ENCODE peak calls at places on chromosome 13, in six cellular contexts. P is HepG2, C is transverse colon, H is GM12878, O is A549, E is ovary. I is an unnamed sample.

GRCh38 chr13:25247345-25247744 is 39.9 kb downstream of the MTMR6 start:
- DNase-seq in H (no peak), O (no peak), P (no peak), C (no peak), E (no peak), I (no peak)

GRCh38 chr13:51502206-51502651 is 49.4 kb upstream of the INTS6 start:
- DNase-seq in H (peak), E (no peak), O (no peak), C (no peak), P (no peak), I (no peak)

GRCh38 chr13:99258210-99258860 is at the start of gene GPR18:
- DNase-seq in P (no peak), H (peak), E (no peak), O (no peak), C (no peak), I (no peak)

GRCh38 chr13:95553271-95553588 is 710 bp downstream of the CLDN10 start:
- DNase-seq in O (no peak), C (no peak), H (no peak), E (no peak), P (no peak), I (no peak)

GRCh38 chr13:100808330-100808729 is 133.7 kb upstream of the TMTC4 start:
- DNase-seq in E (no peak), H (no peak), C (no peak), P (peak), O (no peak), I (no peak)

GRCh38 chr13:26022538-26023292 is 29.1 kb downstream of the SHISA2 start:
- DNase-seq in O (no peak), C (no peak), H (no peak), P (no peak), E (no peak), I (no peak)

GRCh38 chr13:46492946-46493345 is 60.0 kb upstream of the LRCH1 start:
- DNase-seq in E (no peak), P (peak), C (no peak), H (no peak), O (peak), I (peak)

GRCh38 chr13:42363941-42364612 is 92.1 kb downstream of the AKAP11 start:
- DNase-seq in C (no peak), P (no peak), H (no peak), E (no peak), O (peak), I (no peak)

GRCh38 chr13:95704510-95704909 is 27.6 kb downstream of the DNAJC3 start:
- DNase-seq in H (no peak), E (no peak), P (no peak), O (peak), C (no peak), I (no peak)

GRCh38 chr13:67094952-67095351 is 135.2 kb downstream of the PCDH9 start:
- DNase-seq in H (no peak), C (no peak), E (no peak), P (no peak), O (no peak), I (no peak)

GRCh38 chr13:32428581-32429072 is 697 bp upstream of the N4BP2L1 start:
- DNase-seq in O (no peak), C (no peak), E (no peak), P (no peak), H (no peak), I (peak)

GRCh38 chr13:90640976-90641375 is 706.5 kb upstream of the MIR17HG start:
- DNase-seq in C (no peak), O (no peak), H (no peak), P (no peak), E (no peak), I (no peak)

GRCh38 chr13:26629260-26629659 is 71.8 kb downstream of the WASF3 start:
- DNase-seq in P (peak), C (no peak), H (no peak), O (no peak), E (no peak), I (no peak)

GRCh38 chr13:74305876-74306275 is 171.7 kb upstream of the KLF12 start:
- DNase-seq in O (no peak), C (no peak), H (no peak), E (no peak), P (no peak), I (no peak)

GRCh38 chr13:69524459-69525155 is 583.0 kb upstream of the ATXN8OS start:
- DNase-seq in E (no peak), C (no peak), O (no peak), H (no peak), P (no peak), I (no peak)

GRCh38 chr13:113920173-113920572 is 53.7 kb downstream of the C13orf46 start:
- DNase-seq in E (no peak), O (no peak), C (no peak), H (no peak), P (no peak), I (no peak)

DNA sequence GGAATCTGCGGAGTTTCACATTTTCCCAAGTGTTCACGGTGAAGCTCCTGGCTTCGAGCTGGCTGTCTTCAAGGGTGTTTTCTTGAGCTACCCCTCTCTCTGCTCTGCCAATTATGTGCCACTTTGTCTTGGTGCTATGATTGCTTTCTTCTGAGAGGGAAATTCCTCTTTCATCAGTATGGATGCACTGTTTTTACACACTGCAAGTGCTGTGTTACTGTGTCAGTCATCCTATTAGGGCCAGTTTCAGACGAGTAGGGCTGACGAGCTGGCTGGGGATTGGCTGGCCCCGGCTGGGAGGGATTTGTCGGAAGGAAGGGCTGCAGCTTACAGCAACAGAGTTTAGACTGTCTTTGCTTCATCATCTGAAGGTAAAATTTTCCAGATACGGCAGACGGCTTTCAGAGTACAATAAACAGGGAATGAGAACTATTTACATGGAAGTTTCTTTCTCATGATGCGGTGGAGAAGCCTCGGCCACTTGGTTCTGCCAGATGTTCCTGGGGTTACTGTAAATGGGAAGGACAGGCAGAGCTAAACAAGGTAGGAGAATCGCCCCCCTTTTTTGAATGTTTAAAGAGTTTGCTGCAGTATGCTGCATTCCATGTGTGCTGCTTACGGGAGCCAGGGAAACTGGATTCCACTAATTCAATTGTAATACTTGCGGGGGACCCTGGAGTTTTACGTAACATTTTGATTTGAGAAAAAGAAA is at the start of gene MBNL2:
- DNase-seq in C (peak), E (peak), H (peak), O (peak), P (peak), I (peak)
- TF ChIP-seq EP300 in C (peak), E (peak), H (no peak), O (no peak), P (peak), I (peak)

DNA sequence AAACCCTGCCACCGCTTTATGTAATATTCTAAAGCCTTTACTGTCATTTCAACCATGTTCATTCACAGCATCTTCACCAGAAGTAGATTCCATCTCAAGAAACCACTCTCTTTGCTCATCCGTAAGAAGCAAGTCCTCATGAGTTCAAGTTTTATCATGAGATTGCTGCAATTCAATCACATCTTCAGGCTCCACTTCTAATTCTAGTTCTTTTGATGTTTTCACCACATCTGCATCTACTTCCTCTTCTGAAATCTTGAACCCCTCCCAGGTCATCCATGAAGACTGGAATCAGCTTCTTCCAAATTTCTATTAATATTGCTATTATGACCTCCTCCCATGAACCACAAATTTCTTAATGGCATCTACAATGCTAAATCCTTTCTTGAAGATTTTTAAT is 83.9 kb downstream of the FOXO1 start:
- DNase-seq in P (no peak), H (no peak), O (no peak), E (no peak), C (no peak), I (no peak)
- TF ChIP-seq EP300 in P (no peak), H (no peak), O (no peak), E (no peak), C (no peak), I (no peak)

GRCh38 chr13:33542309-33543088 is 256.9 kb upstream of the STARD13 start:
- DNase-seq in C (peak), P (peak), E (peak), H (peak), O (peak), I (peak)
- TF ChIP-seq EP300 in C (peak), P (peak), E (peak), H (no peak), O (no peak), I (peak)

GRCh38 chr13:106865706-106866288 is 297.9 kb upstream of the ARGLU1 start:
- DNase-seq in P (no peak), C (no peak), E (no peak), O (no peak), H (no peak), I (no peak)
- TF ChIP-seq EP300 in P (no peak), C (no peak), E (no peak), O (no peak), H (no peak), I (no peak)

GRCh38 chr13:45341799-45342584 is 1.0 kb upstream of the TPT1 start:
- DNase-seq in C (peak), O (no peak), P (no peak), E (peak), H (no peak), I (peak)

GRCh38 chr13:45339399-45339798 is 1.6 kb downstream of the TPT1 start:
- DNase-seq in O (no peak), P (no peak), H (no peak), E (no peak), C (no peak), I (no peak)

GRCh38 chr13:45339867-45340266 is 1.1 kb downstream of the TPT1 start:
- DNase-seq in O (no peak), C (no peak), E (no peak), H (no peak), P (no peak), I (no peak)

GRCh38 chr13:45341034-45341798 is at the start of gene TPT1:
- DNase-seq in O (peak), C (peak), P (peak), H (peak), E (peak), I (peak)

DNA sequence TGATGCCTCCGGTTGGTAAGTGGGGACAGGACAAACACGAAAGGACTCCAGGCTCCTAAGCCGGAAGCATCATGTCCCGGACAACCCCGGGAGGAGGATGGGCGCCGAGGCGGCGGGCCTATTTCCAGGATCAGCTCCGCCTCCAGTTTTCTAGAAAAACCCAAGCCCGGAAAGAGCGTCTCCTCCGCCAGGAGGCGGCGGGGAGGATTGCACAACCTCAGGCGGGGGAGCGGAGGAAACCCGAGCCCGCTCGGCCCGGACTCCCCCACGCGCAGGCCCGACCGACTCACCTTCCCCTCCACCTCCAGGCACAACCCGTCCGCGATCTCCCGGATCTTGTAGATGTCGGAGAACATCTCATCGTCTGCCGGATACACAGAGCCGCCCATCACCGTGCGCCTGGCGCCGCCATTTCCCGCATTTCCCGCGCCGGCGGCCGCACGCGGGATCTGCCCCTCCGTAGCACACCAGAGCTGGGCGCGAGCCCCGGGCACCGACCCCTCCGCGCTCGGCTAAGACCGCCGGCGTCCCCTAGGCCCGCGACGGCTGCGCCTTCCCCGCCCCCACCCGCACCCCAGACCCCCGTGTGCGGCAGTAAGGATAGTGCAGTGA is 455 bp downstream of the TPT1 start:
- DNase-seq in O (peak), E (peak), H (no peak), P (peak), C (peak), I (peak)
- TF ChIP-seq EP300 in O (no peak), E (peak), H (no peak), P (peak), C (no peak), I (peak)

GRCh38 chr13:97253581-97254293 is 31.6 kb downstream of the MBNL2 start:
- DNase-seq in H (no peak), P (no peak), E (no peak), O (no peak), C (no peak), I (no peak)

GRCh38 chr13:97257228-97257755 is 35.2 kb downstream of the MBNL2 start:
- DNase-seq in E (no peak), C (no peak), H (no peak), P (no peak), O (no peak), I (no peak)

GRCh38 chr13:97254809-97255208 is 32.7 kb downstream of the MBNL2 start:
- DNase-seq in O (no peak), P (no peak), E (no peak), H (no peak), C (no peak), I (no peak)

GRCh38 chr13:97256343-97256783 is 34.2 kb downstream of the MBNL2 start:
- DNase-seq in C (no peak), H (no peak), O (peak), P (peak), E (no peak), I (no peak)

DNA sequence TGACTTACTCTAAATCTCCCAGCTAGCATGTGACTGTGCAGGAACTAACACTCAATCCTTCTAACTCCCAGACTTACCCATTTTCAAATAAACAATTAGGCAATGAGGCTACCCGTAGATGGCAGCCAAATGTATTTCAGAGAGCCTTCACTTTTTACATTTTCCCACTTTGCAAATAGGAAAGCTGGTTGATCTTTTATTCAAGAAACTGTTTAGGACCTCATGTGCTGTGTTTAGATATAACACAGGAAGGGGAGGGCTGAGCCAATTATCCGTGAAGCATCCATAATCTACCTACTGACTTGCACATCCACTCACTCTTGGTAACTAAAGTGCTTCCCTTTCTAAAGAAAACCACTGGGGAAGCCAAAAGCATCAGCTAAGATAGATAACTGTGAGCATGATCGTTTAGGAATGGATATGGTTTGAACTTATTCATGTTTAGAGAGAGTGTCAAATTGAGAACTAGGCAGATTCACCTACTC is 33.4 kb downstream of the MBNL2 start:
- DNase-seq in O (no peak), C (no peak), P (no peak), E (no peak), H (no peak), I (no peak)
- TF ChIP-seq EP300 in O (no peak), C (no peak), P (no peak), E (no peak), H (no peak), I (no peak)